ENCODE peak calls at places on chromosomes 2 and 18, in eight cellular contexts. U, E, V, L, Y, P, A and W are unnamed samples.

GRCh38 chr2:201909348-201909747 is 103.0 kb downstream of the CDK15 start:
- DNase-seq in U (no peak), E (no peak), V (peak; percentile 85), L (no peak), Y (no peak), P (no peak), A (no peak), W (no peak)

GRCh38 chr2:201182650-201183372 is at the start of gene CASP10:
- DNase-seq in U (no peak), E (no peak), V (peak; percentile 82), L (no peak), Y (peak; percentile 95), P (no peak), A (no peak), W (no peak)

GRCh38 chr2:28927469-28927868 is 33.0 kb downstream of the WDR43 start:
- DNase-seq in U (no peak), E (no peak), V (no peak), L (no peak), Y (peak; percentile 32), P (no peak), A (no peak), W (no peak)

GRCh38 chr2:157246212-157247067 is 11.1 kb upstream of the GALNT5 start:
- DNase-seq in U (no peak), E (no peak), V (peak; percentile 95), L (no peak), Y (no peak), P (no peak), A (no peak), W (no peak)

GRCh38 chr2:218852911-218853667 is 6.5 kb upstream of the WNT6 start:
- DNase-seq in U (peak; percentile 52), E (no peak), V (peak; percentile 69), L (peak; percentile 58), Y (peak; percentile 55), P (peak; percentile 68), A (peak; percentile 83), W (peak; percentile 71)

GRCh38 chr2:63845866-63846265 is 4.2 kb downstream of the UGP2 start:
- DNase-seq in U (no peak), E (no peak), V (no peak), L (no peak), Y (no peak), P (no peak), A (no peak), W (no peak)

GRCh38 chr2:16656087-16656486 is 9.5 kb downstream of the CYRIA start:
- DNase-seq in U (no peak), E (no peak), V (no peak), L (no peak), Y (no peak), P (no peak), A (no peak), W (no peak)

GRCh38 chr18:71673498-71673897 is 870.6 kb downstream of the CBLN2 start:
- DNase-seq in U (no peak), E (no peak), V (no peak), L (no peak), Y (no peak), P (no peak), A (no peak), W (no peak)

GRCh38 chr2:111135910-111136297 is 15.2 kb downstream of the BCL2L11 start:
- DNase-seq in U (peak; percentile 47), E (no peak), V (peak; percentile 4), L (no peak), Y (no peak), P (no peak), A (no peak), W (peak; percentile 52)

GRCh38 chr2:13227543-13227942 is 510.8 kb downstream of the TRIB2 start:
- DNase-seq in U (no peak), E (no peak), V (no peak), L (no peak), Y (no peak), P (no peak), A (no peak), W (no peak)

GRCh38 chr2:120989556-120989848 is 253.8 kb downstream of the GLI2 start:
- DNase-seq in U (no peak), E (no peak), V (no peak), L (no peak), Y (no peak), P (no peak), A (no peak), W (no peak)

GRCh38 chr18:58947136-58947732 is 82.6 kb downstream of the ZNF532 start:
- DNase-seq in U (no peak), E (no peak), V (peak; percentile 13), L (no peak), Y (no peak), P (no peak), A (no peak), W (no peak)

GRCh38 chr2:12514631-12515437 is 201.9 kb upstream of the TRIB2 start:
- DNase-seq in U (no peak), E (no peak), V (no peak), L (no peak), Y (no peak), P (no peak), A (no peak), W (no peak)

GRCh38 chr2:54422072-54422581 is 34.0 kb upstream of the SPTBN1 start:
- DNase-seq in U (no peak), E (no peak), V (no peak), L (peak; percentile 4), Y (no peak), P (no peak), A (no peak), W (no peak)

GRCh38 chr2:71216501-71216900 is 10.4 kb downstream of the PAIP2B start:
- DNase-seq in U (no peak), E (no peak), V (no peak), L (no peak), Y (no peak), P (no peak), A (no peak), W (no peak)

GRCh38 chr2:175373001-175373727 is 191.7 kb upstream of the ATP5MC3 start:
- DNase-seq in U (no peak), E (no peak), V (peak; percentile 84), L (no peak), Y (peak; percentile 49), P (no peak), A (no peak), W (no peak)

GRCh38 chr18:50418650-50419049 is 43.8 kb downstream of the SKA1 start:
- DNase-seq in U (no peak), E (no peak), V (no peak), L (no peak), Y (no peak), P (no peak), A (no peak), W (no peak)

GRCh38 chr2:119792907-119793312 is 33.2 kb downstream of the PTPN4 start:
- DNase-seq in U (no peak), E (no peak), V (no peak), L (no peak), Y (no peak), P (no peak), A (no peak), W (no peak)

GRCh38 chr2:86036790-86037138 is 68.9 kb downstream of the POLR1A start:
- DNase-seq in U (no peak), E (peak; percentile 47), V (no peak), L (no peak), Y (no peak), P (no peak), A (no peak), W (peak; percentile 64)

GRCh38 chr2:58448065-58448507 is 207.0 kb upstream of the FANCL start:
- DNase-seq in U (peak; percentile 61), E (peak; percentile 37), V (peak; percentile 80), L (no peak), Y (peak; percentile 74), P (no peak), A (no peak), W (no peak)

GRCh38 chr18:77164762-77165485 is 32.3 kb upstream of the MBP start:
- DNase-seq in U (no peak), E (no peak), V (no peak), L (no peak), Y (no peak), P (no peak), A (no peak), W (no peak)

GRCh38 chr2:100036793-100037192 is 105.6 kb downstream of the AFF3 start:
- DNase-seq in U (no peak), E (no peak), V (no peak), L (no peak), Y (no peak), P (no peak), A (no peak), W (no peak)
- H3K4me3 ChIP-seq in U (no peak overlapping the region), E (no peak overlapping the region), V (no peak overlapping the region), L (no peak overlapping the region), Y (no peak overlapping the region), P (no peak overlapping the region), A (no peak overlapping the region), W (no peak overlapping the region)

GRCh38 chr2:171345971-171346722 is 87.6 kb downstream of the METTL8 start:
- DNase-seq in U (no peak), E (no peak), V (no peak), L (no peak), Y (peak; percentile 55), P (no peak), A (no peak), W (no peak)

GRCh38 chr2:171347158-171347557 is 86.6 kb downstream of the METTL8 start:
- DNase-seq in U (no peak), E (no peak), V (peak; percentile 4), L (no peak), Y (peak; percentile 34), P (no peak), A (no peak), W (no peak)

GRCh38 chr2:171347591-171348032 is 86.2 kb downstream of the METTL8 start:
- DNase-seq in U (no peak), E (no peak), V (peak; percentile 81), L (no peak), Y (peak; percentile 59), P (no peak), A (no peak), W (no peak)

GRCh38 chr2:171348056-171348455 is 85.7 kb downstream of the METTL8 start:
- DNase-seq in U (no peak), E (no peak), V (no peak), L (no peak), Y (no peak), P (no peak), A (no peak), W (no peak)

GRCh38 chr2:171346723-171347104 is 87.1 kb downstream of the METTL8 start:
- DNase-seq in U (no peak), E (no peak), V (no peak), L (no peak), Y (no peak), P (no peak), A (no peak), W (no peak)
- H3K27ac ChIP-seq in U (peak overlapping the region; percentile 23), E (no peak overlapping the region), V (no peak overlapping the region), L (no peak overlapping the region), Y (no peak overlapping the region), P (no peak overlapping the region), A (no peak overlapping the region), W (no peak overlapping the region)

GRCh38 chr2:193502363-193503035 is 1307.8 kb upstream of the TMEFF2 start:
- DNase-seq in U (no peak), E (no peak), V (no peak), L (no peak), Y (no peak), P (no peak), A (peak; percentile 59), W (no peak)
- H3K4me3 ChIP-seq in U (no peak overlapping the region), E (no peak overlapping the region), V (no peak overlapping the region), L (no peak overlapping the region), Y (no peak overlapping the region), P (no peak overlapping the region), A (no peak overlapping the region), W (no peak overlapping the region)

GRCh38 chr2:172102858-172103359 is at the start of gene DLX2:
- DNase-seq in U (peak; percentile 75), E (peak; percentile 67), V (peak; percentile 97), L (peak; percentile 47), Y (peak; percentile 87), P (peak; percentile 86), A (peak; percentile 90), W (peak; percentile 85)
- H3K27ac ChIP-seq in U (no peak within 1 kb of the TSS), E (no peak within 1 kb of the TSS), V (peak within 1 kb of the TSS; percentile 98), L (no peak within 1 kb of the TSS), Y (no peak within 1 kb of the TSS), P (no peak within 1 kb of the TSS), A (no peak within 1 kb of the TSS), W (no peak within 1 kb of the TSS)